ENCODE peak calls at places on chromosomes 13 and 19, in ten cellular contexts. D is T47D; B is cardiac fibroblast; I is NCI-H1105 treated with DMSO at 0.1 percent for 48 hours; Z is NCI-H2107; T is T-cell; P is mammary epithelial cell; V is HT-29; O is activated CD8-positive, alpha-beta T cell treated with anti-CD3 and anti-CD28 coated beads for 36 hours; Q is stimulated activated CD8-positive, alpha-beta memory T cell treated with anti-CD3 and anti-CD28 coated beads, Interleukin-15, amount 100 ng/mL, for 24 hours. L is an unnamed sample.

GRCh38 chr13:35210234-35210633 is 266.3 kb downstream of the MAB21L1 start:
- DNase-seq in D (no peak), B (peak), I (no peak), Z (no peak), T (no peak), P (no peak), V (peak), O (no peak), Q (no peak), L (no peak)

GRCh38 chr13:100980171-100980570 is 305.6 kb upstream of the TMTC4 start:
- DNase-seq in D (no peak), B (no peak), I (no peak), Z (no peak), T (no peak), P (no peak), V (no peak), O (no peak), Q (no peak), L (no peak)

GRCh38 chr13:106496072-106496997 is 39.1 kb downstream of the EFNB2 start:
- DNase-seq in D (no peak), B (peak), I (peak), Z (no peak), T (no peak), P (no peak), V (no peak), O (no peak), Q (no peak), L (no peak)

GRCh38 chr19:36169084-36169760 is 17.0 kb upstream of the COX7A1 start:
- DNase-seq in D (no peak), B (peak), I (peak), Z (peak), T (no peak), P (no peak), V (no peak), O (no peak), Q (no peak), L (no peak)

GRCh38 chr13:41079725-41080124 is 18.4 kb downstream of the WBP4 start:
- DNase-seq in D (no peak), B (no peak), I (no peak), Z (no peak), T (no peak), P (no peak), V (no peak), O (no peak), Q (no peak), L (no peak)

GRCh38 chr13:84399320-84400085 is 517.2 kb upstream of the SLITRK1 start:
- DNase-seq in D (no peak), B (no peak), I (no peak), Z (no peak), T (no peak), P (no peak), V (no peak), O (no peak), Q (no peak), L (no peak)

GRCh38 chr19:16033136-16033530 is 43.2 kb upstream of the TPM4 start:
- DNase-seq in D (no peak), B (no peak), I (no peak), Z (no peak), T (no peak), P (no peak), V (no peak), O (no peak), Q (no peak), L (no peak)

GRCh38 chr13:106415971-106416370 is 119.5 kb downstream of the EFNB2 start:
- DNase-seq in D (no peak), B (no peak), I (no peak), Z (no peak), T (no peak), P (no peak), V (no peak), O (no peak), Q (no peak), L (no peak)

GRCh38 chr19:38362076-38362945 is 12.1 kb upstream of the PSMD8 start:
- DNase-seq in D (peak), B (peak), I (peak), Z (no peak), T (peak), P (peak), V (peak), O (peak), Q (peak), L (peak)

GRCh38 chr13:47168086-47168485 is 271.2 kb upstream of the HTR2A start:
- DNase-seq in D (no peak), B (peak), I (no peak), Z (no peak), T (no peak), P (peak), V (peak), O (no peak), Q (no peak), L (no peak)

GRCh38 chr19:18846862-18847515 is 15.2 kb downstream of the UPF1 start:
- DNase-seq in D (peak), B (peak), I (peak), Z (no peak), T (peak), P (peak), V (peak), O (peak), Q (peak), L (peak)

GRCh38 chr13:24038846-24039330 is 121.6 kb upstream of the SPATA13 start:
- DNase-seq in D (no peak), B (no peak), I (no peak), Z (no peak), T (no peak), P (peak), V (no peak), O (no peak), Q (no peak), L (no peak)

GRCh38 chr13:46211521-46212351 is at the start of gene LRRC63:
- DNase-seq in D (peak), B (peak), I (peak), Z (peak), T (peak), P (peak), V (no peak), O (peak), Q (peak), L (peak)

GRCh38 chr19:38389101-38389925 is 816 bp downstream of the SPRED3 start:
- DNase-seq in D (no peak), B (peak), I (peak), Z (no peak), T (no peak), P (peak), V (no peak), O (no peak), Q (no peak), L (no peak)

GRCh38 chr19:6678690-6679109 is 8.7 kb upstream of the TNFSF14 start:
- DNase-seq in D (no peak), B (no peak), I (no peak), Z (no peak), T (no peak), P (peak), V (no peak), O (peak), Q (no peak), L (no peak)

GRCh38 chr19:52398091-52398461 is 427 bp downstream of the ZNF528 start:
- DNase-seq in D (no peak), B (peak), I (no peak), Z (no peak), T (no peak), P (no peak), V (no peak), O (peak), Q (no peak), L (no peak)

GRCh38 chr19:57719901-57720519 is 7.4 kb downstream of the ZNF671 start:
- DNase-seq in D (no peak), B (no peak), I (no peak), Z (no peak), T (no peak), P (no peak), V (no peak), O (no peak), Q (no peak), L (no peak)

GRCh38 chr13:59533561-59534337 is 630.0 kb downstream of the DIAPH3 start:
- DNase-seq in D (no peak), B (no peak), I (no peak), Z (no peak), T (no peak), P (peak), V (peak), O (no peak), Q (no peak), L (no peak)

GRCh38 chr19:3458595-3459284 is 21.6 kb downstream of the SMIM24 start:
- DNase-seq in D (no peak), B (peak), I (no peak), Z (no peak), T (no peak), P (no peak), V (no peak), O (no peak), Q (no peak), L (no peak)

GRCh38 chr19:55643733-55644116 is 276 bp downstream of the ZNF581 start:
- DNase-seq in D (no peak), B (no peak), I (peak), Z (no peak), T (no peak), P (no peak), V (peak), O (no peak), Q (no peak), L (no peak)

GRCh38 chr13:94239135-94239534 is 240.3 kb downstream of the DCT start:
- DNase-seq in D (no peak), B (peak), I (no peak), Z (no peak), T (peak), P (peak), V (no peak), O (peak), Q (no peak), L (no peak)

GRCh38 chr19:5131866-5132561 is 163.1 kb downstream of the KDM4B start:
- DNase-seq in D (peak), B (no peak), I (peak), Z (no peak), T (no peak), P (peak), V (peak), O (peak), Q (no peak), L (no peak)

GRCh38 chr13:73171926-73172325 is 113.1 kb downstream of the KLF5 start:
- DNase-seq in D (no peak), B (peak), I (no peak), Z (no peak), T (no peak), P (peak), V (peak), O (no peak), Q (no peak), L (no peak)

GRCh38 chr13:98089246-98089645 is 53.6 kb upstream of the FARP1 start:
- DNase-seq in D (no peak), B (peak), I (no peak), Z (no peak), T (no peak), P (peak), V (no peak), O (no peak), Q (no peak), L (no peak)

GRCh38 chr19:6378036-6378435 is 2.3 kb upstream of the PSPN start:
- DNase-seq in D (no peak), B (peak), I (no peak), Z (no peak), T (no peak), P (no peak), V (no peak), O (no peak), Q (no peak), L (no peak)

GRCh38 chr19:29815231-29815630 is 3.4 kb downstream of the CCNE1 start:
- DNase-seq in D (no peak), B (no peak), I (no peak), Z (no peak), T (no peak), P (no peak), V (no peak), O (no peak), Q (no peak), L (no peak)

GRCh38 chr13:43009506-43009905 is 13.9 kb upstream of the DNAJC15 start:
- DNase-seq in D (no peak), B (no peak), I (no peak), Z (no peak), T (no peak), P (no peak), V (no peak), O (no peak), Q (no peak), L (no peak)

GRCh38 chr13:51004111-51004865 is 94.7 kb downstream of the RNASEH2B start:
- DNase-seq in D (no peak), B (no peak), I (no peak), Z (no peak), T (no peak), P (no peak), V (no peak), O (no peak), Q (no peak), L (no peak)

GRCh38 chr19:20667281-20667680 is 5.9 kb upstream of the ZNF626 start:
- DNase-seq in D (no peak), B (no peak), I (no peak), Z (no peak), T (no peak), P (no peak), V (no peak), O (no peak), Q (no peak), L (no peak)

GRCh38 chr19:50430888-50431342 is 1.8 kb upstream of the MYBPC2 start:
- DNase-seq in D (no peak), B (no peak), I (no peak), Z (no peak), T (no peak), P (no peak), V (no peak), O (no peak), Q (no peak), L (no peak)

GRCh38 chr13:51026016-51026415 is 85.1 kb downstream of the C13orf42 start:
- DNase-seq in D (no peak), B (no peak), I (no peak), Z (no peak), T (no peak), P (no peak), V (no peak), O (no peak), Q (no peak), L (no peak)

GRCh38 chr13:52411629-52412028 is 5.7 kb upstream of the THSD1 start:
- DNase-seq in D (no peak), B (no peak), I (no peak), Z (no peak), T (no peak), P (peak), V (peak), O (no peak), Q (no peak), L (no peak)

GRCh38 chr13:27977476-27978300 is 8.6 kb upstream of the CDX2 start:
- DNase-seq in D (no peak), B (peak), I (no peak), Z (no peak), T (no peak), P (peak), V (no peak), O (no peak), Q (no peak), L (no peak)

GRCh38 chr13:80040219-80040976 is 300.5 kb downstream of the SPRY2 start:
- DNase-seq in D (no peak), B (peak), I (no peak), Z (no peak), T (no peak), P (peak), V (peak), O (no peak), Q (no peak), L (no peak)

GRCh38 chr19:40162104-40162503 is 29.1 kb upstream of the MAP3K10 start:
- DNase-seq in D (no peak), B (no peak), I (no peak), Z (no peak), T (no peak), P (no peak), V (no peak), O (no peak), Q (no peak), L (no peak)

GRCh38 chr13:24192036-24192810 is 31.7 kb downstream of the SPATA13 start:
- DNase-seq in D (no peak), B (no peak), I (no peak), Z (no peak), T (no peak), P (no peak), V (no peak), O (no peak), Q (no peak), L (no peak)

GRCh38 chr19:38649305-38650179 is 2.1 kb downstream of the ACTN4 start:
- DNase-seq in D (no peak), B (no peak), I (peak), Z (no peak), T (no peak), P (peak), V (peak), O (no peak), Q (no peak), L (no peak)

GRCh38 chr13:25493930-25494707 is 122.3 kb downstream of the ATP8A2 start:
- DNase-seq in D (no peak), B (no peak), I (peak), Z (no peak), T (no peak), P (no peak), V (no peak), O (no peak), Q (no peak), L (no peak)